ENCODE peak calls at places on chromosomes 16 and 17, in four cellular contexts. E is endodermal cell, A is retinal pigment epithelial cell, G is fibroblast of the aortic adventitia. N is an unnamed sample.

GRCh38 chr17:63460018-63460417 is 13.9 kb upstream of the CYB561 start:
- DNase-seq in E (no peak), A (no peak), G (no peak), N (no peak)

GRCh38 chr17:78307887-78308633 is 51.8 kb downstream of the SOCS3 start:
- DNase-seq in E (peak), A (no peak), G (no peak), N (no peak)

GRCh38 chr16:15950167-15950854 is 895 bp downstream of the ABCC1 start:
- DNase-seq in E (peak), A (peak), G (peak), N (no peak)

GRCh38 chr17:44926841-44927525 is 11.7 kb upstream of the GFAP start:
- DNase-seq in E (peak), A (no peak), G (no peak), N (no peak)

GRCh38 chr16:86577314-86577971 is 906 bp upstream of the FOXL1 start:
- DNase-seq in E (peak), A (no peak), G (no peak), N (no peak)

GRCh38 chr16:1909661-1910231 is 8.5 kb downstream of the HS3ST6 start:
- DNase-seq in E (no peak), A (no peak), G (no peak), N (no peak)

GRCh38 chr17:73156166-73156840 is 8.5 kb upstream of the SSTR2 start:
- DNase-seq in E (peak), A (no peak), G (peak), N (no peak)

GRCh38 chr16:85751665-85752501 is 987 bp upstream of the C16orf74 start:
- DNase-seq in E (peak), A (no peak), G (no peak), N (no peak)

GRCh38 chr16:30365200-30365599 is 5.1 kb downstream of the TBC1D10B start:
- DNase-seq in E (no peak), A (no peak), G (no peak), N (no peak)

GRCh38 chr17:64682261-64683181 is 20.4 kb upstream of the SMURF2 start:
- DNase-seq in E (no peak), A (no peak), G (peak), N (no peak)

GRCh38 chr16:84737658-84738057 is 37.9 kb downstream of the USP10 start:
- DNase-seq in E (no peak), A (no peak), G (no peak), N (peak)

GRCh38 chr16:75272097-75272548 is 20.7 kb upstream of the BCAR1 start:
- DNase-seq in E (no peak), A (no peak), G (no peak), N (no peak)

GRCh38 chr17:6523330-6523729 is 33.0 kb downstream of the PITPNM3 start:
- DNase-seq in E (peak), A (no peak), G (no peak), N (no peak)

GRCh38 chr17:52233176-52233575 is 74.7 kb upstream of the CA10 start:
- DNase-seq in E (no peak), A (no peak), G (no peak), N (no peak)

GRCh38 chr16:47574091-47575054 is 113.2 kb downstream of the PHKB start:
- DNase-seq in E (no peak), A (peak), G (peak), N (peak)

GRCh38 chr16:66366433-66367299 is at the start of gene CDH5:
- DNase-seq in E (peak), A (no peak), G (peak), N (no peak)

GRCh38 chr17:77502626-77503292 is 362.0 kb downstream of the SEC14L1 start:
- DNase-seq in E (peak), A (no peak), G (no peak), N (no peak)

GRCh38 chr16:62298567-62298966 is 262.3 kb upstream of the CDH8 start:
- DNase-seq in E (no peak), A (no peak), G (no peak), N (no peak)

GRCh38 chr16:78348886-78349285 is 249.4 kb downstream of the WWOX start:
- DNase-seq in E (no peak), A (no peak), G (no peak), N (no peak)

GRCh38 chr17:51000835-51001638 is 119.6 kb downstream of the SPAG9 start:
- DNase-seq in E (no peak), A (peak), G (peak), N (peak)

GRCh38 chr17:4304417-4305027 is 40.7 kb upstream of the ANKFY1 start:
- DNase-seq in E (peak), A (no peak), G (peak), N (no peak)

GRCh38 chr16:50675686-50676610 is 5.2 kb downstream of the SNX20 start:
- DNase-seq in E (no peak), A (no peak), G (no peak), N (no peak)

GRCh38 chr16:24152826-24153225 is 103.3 kb upstream of the CACNG3 start:
- DNase-seq in E (no peak), A (no peak), G (no peak), N (no peak)

GRCh38 chr17:6502142-6502541 is 54.2 kb downstream of the PITPNM3 start:
- DNase-seq in E (no peak), A (no peak), G (no peak), N (no peak)

GRCh38 chr17:48611681-48612455 is 1.1 kb upstream of the HOXB7 start:
- DNase-seq in E (peak), A (no peak), G (no peak), N (no peak)

GRCh38 chr17:17089796-17090641 is 47.8 kb downstream of the MPRIP start:
- DNase-seq in E (no peak), A (no peak), G (no peak), N (no peak)

GRCh38 chr17:38428150-38428642 is at the start of gene ARHGAP23:
- DNase-seq in E (peak), A (no peak), G (peak), N (no peak)

GRCh38 chr17:12909511-12909910 is 108.3 kb downstream of the ELAC2 start:
- DNase-seq in E (no peak), A (no peak), G (no peak), N (no peak)

GRCh38 chr17:48051706-48052486 is 3.7 kb downstream of the NFE2L1 start:
- DNase-seq in E (peak), A (peak), G (peak), N (no peak)

GRCh38 chr17:31490991-31491793 is 99.7 kb downstream of the RAB11FIP4 start:
- DNase-seq in E (no peak), A (no peak), G (no peak), N (no peak)
- H3K4me3 ChIP-seq in E (no peak), A (no peak), G (no peak), N (no peak)

GRCh38 chr17:18185832-18186231 is 2.2 kb downstream of the ALKBH5 start:
- DNase-seq in E (no peak), A (no peak), G (peak), N (no peak)

GRCh38 chr17:18186271-18186982 is 2.8 kb downstream of the ALKBH5 start:
- DNase-seq in E (no peak), A (no peak), G (peak), N (no peak)

GRCh38 chr17:18185391-18185790 is 1.8 kb downstream of the ALKBH5 start:
- DNase-seq in E (no peak), A (no peak), G (peak), N (no peak)

GRCh38 chr17:18187816-18188761 is 4.5 kb downstream of the ALKBH5 start:
- DNase-seq in E (no peak), A (no peak), G (peak), N (no peak)

GRCh38 chr17:18187226-18187625 is 3.6 kb downstream of the ALKBH5 start:
- DNase-seq in E (no peak), A (no peak), G (peak), N (no peak)
- H3K4me3 ChIP-seq in E (peak), A (peak), G (peak), N (peak)

GRCh38 chr17:14701901-14702300 is 401.0 kb downstream of the HS3ST3B1 start:
- DNase-seq in E (no peak), A (no peak), G (no peak), N (no peak)

GRCh38 chr17:14699569-14700190 is 398.8 kb downstream of the HS3ST3B1 start:
- DNase-seq in E (no peak), A (peak), G (no peak), N (no peak)

DNA sequence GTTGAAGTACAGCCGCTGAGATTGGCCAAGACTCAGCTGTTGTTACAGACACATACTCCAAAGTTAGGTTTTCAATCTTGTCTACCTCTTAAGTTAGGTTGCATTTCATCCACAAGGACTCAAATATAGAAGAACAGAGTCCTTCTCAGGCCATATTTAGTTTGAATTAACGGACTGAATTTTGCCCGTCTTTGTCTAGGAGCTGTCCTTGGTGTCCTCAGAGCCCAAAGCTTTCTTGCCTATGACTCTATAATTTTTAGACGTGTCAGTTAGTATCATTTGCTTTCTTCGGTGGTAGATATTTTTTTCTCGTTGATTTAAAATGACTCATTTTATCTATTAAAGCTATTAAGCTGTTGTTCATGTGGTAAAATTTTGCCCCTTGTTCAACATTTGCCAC is 403.2 kb downstream of the HS3ST3B1 start:
- DNase-seq in E (no peak), A (no peak), G (no peak), N (no peak)
- H3K4me3 ChIP-seq in E (no peak), A (no peak), G (no peak), N (no peak)

DNA sequence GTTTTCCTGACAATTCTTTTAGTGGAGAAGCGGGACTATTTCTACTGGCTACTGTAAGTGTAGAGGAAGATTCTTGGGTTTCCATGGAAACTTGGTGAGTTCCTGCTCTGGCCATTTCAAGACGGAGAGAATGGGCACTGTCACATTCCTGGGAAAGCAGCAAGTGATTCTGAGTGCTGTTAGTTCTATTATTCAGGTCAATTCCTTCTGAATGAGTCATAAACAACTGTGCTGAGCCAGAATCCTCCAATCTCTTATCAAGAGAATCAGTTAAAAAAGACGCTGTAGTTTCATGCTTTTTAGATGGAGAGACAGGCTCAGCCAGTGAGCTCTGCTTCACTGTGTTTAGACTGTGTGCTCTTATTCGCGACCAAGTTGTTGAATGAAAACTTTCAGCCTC is 19.6 kb downstream of the AKAP10 start:
- DNase-seq in E (peak), A (peak), G (peak), N (no peak)
- H3K4me3 ChIP-seq in E (peak), A (no peak), G (no peak), N (no peak)

GRCh38 chr17:59067756-59068155 is 38.9 kb downstream of the TRIM37 start:
- DNase-seq in E (no peak), A (no peak), G (no peak), N (no peak)

GRCh38 chr17:59073972-59074371 is 32.7 kb downstream of the TRIM37 start:
- DNase-seq in E (no peak), A (no peak), G (no peak), N (no peak)

GRCh38 chr17:59067340-59067739 is 39.3 kb downstream of the TRIM37 start:
- DNase-seq in E (no peak), A (no peak), G (no peak), N (no peak)

GRCh38 chr17:59074494-59074893 is 32.2 kb downstream of the TRIM37 start:
- DNase-seq in E (no peak), A (peak), G (peak), N (no peak)

DNA sequence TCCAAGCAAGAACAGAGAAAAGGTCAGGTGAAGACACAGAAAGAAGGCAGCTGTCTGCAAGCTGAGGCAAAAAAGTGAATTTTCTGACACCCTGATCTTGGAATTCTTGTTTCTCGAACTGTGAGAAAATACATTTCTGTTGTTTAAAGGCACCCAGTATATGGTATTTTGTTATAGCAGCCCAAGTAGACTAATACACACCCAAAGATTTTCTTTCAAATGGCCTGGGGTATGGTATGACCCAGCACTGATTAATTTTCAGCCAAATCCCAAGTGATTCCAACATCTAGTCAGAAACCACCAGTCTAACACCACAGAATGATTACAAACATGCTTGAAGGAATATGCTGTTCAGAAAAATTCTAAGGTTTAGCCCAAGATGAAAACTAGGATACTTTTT is 36.8 kb downstream of the TRIM37 start:
- DNase-seq in E (no peak), A (no peak), G (no peak), N (no peak)
- H3K4me3 ChIP-seq in E (no peak), A (no peak), G (no peak), N (no peak)

DNA sequence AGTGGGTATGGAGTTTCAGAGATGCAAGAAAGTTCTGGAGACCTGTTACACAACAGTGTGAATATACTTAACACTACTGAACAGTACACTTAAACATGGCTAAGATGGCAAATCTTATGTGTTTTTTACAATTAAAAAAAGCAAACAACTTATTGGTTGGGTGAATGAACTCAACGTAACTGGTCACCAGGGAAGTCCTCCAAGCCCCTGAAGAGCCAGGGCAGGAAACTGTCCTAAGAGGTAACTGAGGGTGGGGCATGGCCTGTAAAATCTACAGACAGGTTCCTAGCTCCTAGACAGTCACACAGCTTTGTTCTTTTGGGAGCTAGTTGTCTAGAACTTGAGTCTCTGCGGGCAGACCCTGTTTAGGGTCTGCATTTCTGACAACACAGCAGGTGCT is 10.3 kb downstream of the CSF3 start:
- DNase-seq in E (no peak), A (no peak), G (no peak), N (no peak)
- H3K4me3 ChIP-seq in E (no peak), A (no peak), G (no peak), N (no peak)